ENCODE peak calls at places on chromosomes 5 and 9, in six cellular contexts. One of them, this sample, is unnamed.

GRCh38 chr5:125612356-125613149 is 810.7 kb upstream of the GRAMD2B start:
- DNase-seq in sigmoid colon: peak
- DNase-seq in stomach: no peak
- DNase-seq in breast epithelium: no peak
- DNase-seq in H1: no peak
- DNase-seq in spleen: no peak
- DNase-seq in this sample: no peak

GRCh38 chr9:132001550-132001949 is 78.1 kb downstream of the MED27 start:
- DNase-seq in sigmoid colon: no peak
- DNase-seq in stomach: no peak
- DNase-seq in breast epithelium: no peak
- DNase-seq in H1: no peak
- DNase-seq in spleen: no peak
- DNase-seq in this sample: no peak

GRCh38 chr5:138948391-138949222 is 73.5 kb upstream of the LRRTM2 start:
- DNase-seq in sigmoid colon: peak
- DNase-seq in stomach: no peak
- DNase-seq in breast epithelium: no peak
- DNase-seq in H1: no peak
- DNase-seq in spleen: no peak
- DNase-seq in this sample: no peak

GRCh38 chr5:133902521-133903118 is 65.8 kb downstream of the C5orf15 start:
- DNase-seq in sigmoid colon: no peak
- DNase-seq in stomach: no peak
- DNase-seq in breast epithelium: no peak
- DNase-seq in H1: no peak
- DNase-seq in spleen: no peak
- DNase-seq in this sample: no peak

GRCh38 chr5:143318833-143319232 is 84.7 kb downstream of the NR3C1 start:
- DNase-seq in sigmoid colon: no peak
- DNase-seq in stomach: no peak
- DNase-seq in breast epithelium: no peak
- DNase-seq in H1: no peak
- DNase-seq in spleen: no peak
- DNase-seq in this sample: no peak

GRCh38 chr9:113632776-113633590 is 169.5 kb downstream of the RGS3 start:
- DNase-seq in sigmoid colon: peak
- DNase-seq in stomach: no peak
- DNase-seq in breast epithelium: peak
- DNase-seq in H1: no peak
- DNase-seq in spleen: peak
- DNase-seq in this sample: no peak

GRCh38 chr9:101738566-101739183 is at the start of gene GRIN3A:
- DNase-seq in sigmoid colon: no peak
- DNase-seq in stomach: no peak
- DNase-seq in breast epithelium: no peak
- DNase-seq in H1: no peak
- DNase-seq in spleen: no peak
- DNase-seq in this sample: peak

GRCh38 chr5:179795049-179795862 is 1.5 kb downstream of the LTC4S start:
- DNase-seq in sigmoid colon: peak
- DNase-seq in stomach: peak
- DNase-seq in breast epithelium: no peak
- DNase-seq in H1: no peak
- DNase-seq in spleen: peak
- DNase-seq in this sample: no peak

GRCh38 chr5:152107225-152107624 is 182.6 kb upstream of the GLRA1 start:
- DNase-seq in sigmoid colon: no peak
- DNase-seq in stomach: no peak
- DNase-seq in breast epithelium: no peak
- DNase-seq in H1: no peak
- DNase-seq in spleen: no peak
- DNase-seq in this sample: no peak

GRCh38 chr5:170105643-170106611 is at the start of gene FOXI1:
- DNase-seq in sigmoid colon: no peak
- DNase-seq in stomach: no peak
- DNase-seq in breast epithelium: no peak
- DNase-seq in H1: no peak
- DNase-seq in spleen: no peak
- DNase-seq in this sample: no peak

GRCh38 chr5:159324097-159324760 is 6.1 kb downstream of the IL12B start:
- DNase-seq in sigmoid colon: no peak
- DNase-seq in stomach: no peak
- DNase-seq in breast epithelium: no peak
- DNase-seq in H1: no peak
- DNase-seq in spleen: no peak
- DNase-seq in this sample: no peak

GRCh38 chr9:18184034-18184800 is 289.7 kb upstream of the ADAMTSL1 start:
- DNase-seq in sigmoid colon: no peak
- DNase-seq in stomach: peak
- DNase-seq in breast epithelium: no peak
- DNase-seq in H1: no peak
- DNase-seq in spleen: no peak
- DNase-seq in this sample: no peak

GRCh38 chr5:28226407-28226806 is 1188.0 kb upstream of the CDH9 start:
- DNase-seq in sigmoid colon: no peak
- DNase-seq in stomach: no peak
- DNase-seq in breast epithelium: no peak
- DNase-seq in H1: no peak
- DNase-seq in spleen: no peak
- DNase-seq in this sample: no peak

GRCh38 chr9:130189840-130190239 is 17.6 kb downstream of the NCS1 start:
- DNase-seq in sigmoid colon: no peak
- DNase-seq in stomach: no peak
- DNase-seq in breast epithelium: no peak
- DNase-seq in H1: no peak
- DNase-seq in spleen: no peak
- DNase-seq in this sample: no peak

GRCh38 chr9:106864533-106865143 is 1.7 kb downstream of the ZNF462 start:
- DNase-seq in sigmoid colon: peak
- DNase-seq in stomach: no peak
- DNase-seq in breast epithelium: no peak
- DNase-seq in H1: no peak
- DNase-seq in spleen: no peak
- DNase-seq in this sample: no peak

GRCh38 chr5:82159014-82159413 is 119.1 kb downstream of the RPS23 start:
- DNase-seq in sigmoid colon: no peak
- DNase-seq in stomach: no peak
- DNase-seq in breast epithelium: no peak
- DNase-seq in H1: no peak
- DNase-seq in spleen: no peak
- DNase-seq in this sample: no peak

GRCh38 chr9:100087218-100087617 is 11.6 kb downstream of the ERP44 start:
- DNase-seq in sigmoid colon: no peak
- DNase-seq in stomach: no peak
- DNase-seq in breast epithelium: no peak
- DNase-seq in H1: no peak
- DNase-seq in spleen: no peak
- DNase-seq in this sample: no peak

GRCh38 chr9:19358691-19359090 is 21.3 kb downstream of the RPS6 start:
- DNase-seq in sigmoid colon: no peak
- DNase-seq in stomach: no peak
- DNase-seq in breast epithelium: no peak
- DNase-seq in H1: no peak
- DNase-seq in spleen: no peak
- DNase-seq in this sample: no peak

GRCh38 chr5:120072054-120072453 is 392.0 kb upstream of the PRR16 start:
- DNase-seq in sigmoid colon: no peak
- DNase-seq in stomach: no peak
- DNase-seq in breast epithelium: no peak
- DNase-seq in H1: no peak
- DNase-seq in spleen: no peak
- DNase-seq in this sample: no peak

GRCh38 chr5:87339986-87340385 is 72.3 kb downstream of the RASA1 start:
- DNase-seq in sigmoid colon: no peak
- DNase-seq in stomach: no peak
- DNase-seq in breast epithelium: no peak
- DNase-seq in H1: no peak
- DNase-seq in spleen: no peak
- DNase-seq in this sample: no peak

GRCh38 chr9:33489070-33489469 is 15.3 kb upstream of the NOL6 start:
- DNase-seq in sigmoid colon: no peak
- DNase-seq in stomach: no peak
- DNase-seq in breast epithelium: no peak
- DNase-seq in H1: no peak
- DNase-seq in spleen: no peak
- DNase-seq in this sample: no peak

GRCh38 chr5:36751881-36752280 is 124.7 kb upstream of the NIPBL start:
- DNase-seq in sigmoid colon: no peak
- DNase-seq in stomach: no peak
- DNase-seq in breast epithelium: no peak
- DNase-seq in H1: no peak
- DNase-seq in spleen: no peak
- DNase-seq in this sample: no peak

GRCh38 chr5:173655196-173655797 is 38.8 kb upstream of the BOD1 start:
- DNase-seq in sigmoid colon: no peak
- DNase-seq in stomach: no peak
- DNase-seq in breast epithelium: no peak
- DNase-seq in H1: no peak
- DNase-seq in spleen: no peak
- DNase-seq in this sample: no peak

GRCh38 chr5:91183743-91184142 is 199.4 kb downstream of the ARRDC3 start:
- DNase-seq in sigmoid colon: no peak
- DNase-seq in stomach: peak
- DNase-seq in breast epithelium: no peak
- DNase-seq in H1: peak
- DNase-seq in spleen: peak
- DNase-seq in this sample: peak

GRCh38 chr9:93600504-93600903 is 24.1 kb downstream of the PHF2 start:
- DNase-seq in sigmoid colon: no peak
- DNase-seq in stomach: no peak
- DNase-seq in breast epithelium: no peak
- DNase-seq in H1: no peak
- DNase-seq in spleen: peak
- DNase-seq in this sample: peak

GRCh38 chr5:143135832-143136551 is 267.5 kb downstream of the NR3C1 start:
- DNase-seq in sigmoid colon: no peak
- DNase-seq in stomach: peak
- DNase-seq in breast epithelium: no peak
- DNase-seq in H1: no peak
- DNase-seq in spleen: no peak
- DNase-seq in this sample: no peak

GRCh38 chr9:35553670-35554543 is 51.2 kb upstream of the TESK1 start:
- DNase-seq in sigmoid colon: peak
- DNase-seq in stomach: peak
- DNase-seq in breast epithelium: no peak
- DNase-seq in H1: no peak
- DNase-seq in spleen: no peak
- DNase-seq in this sample: peak

GRCh38 chr5:2399804-2400203 is 351.7 kb downstream of the IRX2 start:
- DNase-seq in sigmoid colon: no peak
- DNase-seq in stomach: no peak
- DNase-seq in breast epithelium: no peak
- DNase-seq in H1: no peak
- DNase-seq in spleen: peak
- DNase-seq in this sample: no peak

GRCh38 chr9:81497096-81497495 is 192.3 kb downstream of the TLE1 start:
- DNase-seq in sigmoid colon: no peak
- DNase-seq in stomach: no peak
- DNase-seq in breast epithelium: no peak
- DNase-seq in H1: no peak
- DNase-seq in spleen: no peak
- DNase-seq in this sample: no peak

GRCh38 chr9:91907387-91908292 is 42.4 kb downstream of the ROR2 start:
- DNase-seq in sigmoid colon: no peak
- DNase-seq in stomach: no peak
- DNase-seq in breast epithelium: no peak
- DNase-seq in H1: no peak
- DNase-seq in spleen: no peak
- DNase-seq in this sample: no peak

GRCh38 chr9:20872340-20872977 is 159.0 kb downstream of the HACD4 start:
- DNase-seq in sigmoid colon: no peak
- DNase-seq in stomach: no peak
- DNase-seq in breast epithelium: no peak
- DNase-seq in H1: no peak
- DNase-seq in spleen: no peak
- DNase-seq in this sample: no peak

GRCh38 chr9:109624143-109624542 is 126.0 kb upstream of the PTPN3 start:
- DNase-seq in sigmoid colon: no peak
- DNase-seq in stomach: no peak
- DNase-seq in breast epithelium: no peak
- DNase-seq in H1: no peak
- DNase-seq in spleen: no peak
- DNase-seq in this sample: no peak

GRCh38 chr5:150544606-150545219 is 36.8 kb downstream of the NDST1 start:
- DNase-seq in sigmoid colon: peak
- DNase-seq in stomach: peak
- DNase-seq in breast epithelium: peak
- DNase-seq in H1: peak
- DNase-seq in spleen: peak
- DNase-seq in this sample: peak

GRCh38 chr5:131457193-131457592 is 177.8 kb downstream of the RAPGEF6 start:
- DNase-seq in sigmoid colon: no peak
- DNase-seq in stomach: no peak
- DNase-seq in breast epithelium: no peak
- DNase-seq in H1: no peak
- DNase-seq in spleen: no peak
- DNase-seq in this sample: no peak

GRCh38 chr5:90504743-90505142 is 24.6 kb downstream of the LYSMD3 start:
- DNase-seq in sigmoid colon: no peak
- DNase-seq in stomach: no peak
- DNase-seq in breast epithelium: no peak
- DNase-seq in H1: no peak
- DNase-seq in spleen: no peak
- DNase-seq in this sample: no peak

GRCh38 chr9:121053544-121053943 is 3.5 kb upstream of the C5 start:
- DNase-seq in sigmoid colon: no peak
- DNase-seq in stomach: no peak
- DNase-seq in breast epithelium: no peak
- DNase-seq in H1: no peak
- DNase-seq in spleen: no peak
- DNase-seq in this sample: no peak
- TF ChIP-seq POLR2A in sigmoid colon: no peak
- TF ChIP-seq POLR2A in stomach: no peak
- TF ChIP-seq POLR2A in breast epithelium: no peak
- TF ChIP-seq POLR2A in H1: no peak
- TF ChIP-seq POLR2A in spleen: no peak
- TF ChIP-seq POLR2A in this sample: no peak

GRCh38 chr9:127545196-127546124 is 66.6 kb upstream of the STXBP1 start:
- DNase-seq in sigmoid colon: peak
- DNase-seq in stomach: peak
- DNase-seq in breast epithelium: peak
- DNase-seq in H1: no peak
- DNase-seq in spleen: no peak
- DNase-seq in this sample: peak
- TF ChIP-seq POLR2AphosphoS5 in sigmoid colon: peak
- TF ChIP-seq POLR2AphosphoS5 in stomach: peak
- TF ChIP-seq POLR2AphosphoS5 in breast epithelium: no peak
- TF ChIP-seq POLR2AphosphoS5 in H1: no peak
- TF ChIP-seq POLR2AphosphoS5 in spleen: peak
- TF ChIP-seq POLR2AphosphoS5 in this sample: peak

GRCh38 chr9:134759001-134759607 is 117.5 kb downstream of the COL5A1 start:
- DNase-seq in sigmoid colon: no peak
- DNase-seq in stomach: no peak
- DNase-seq in breast epithelium: no peak
- DNase-seq in H1: no peak
- DNase-seq in spleen: no peak
- DNase-seq in this sample: no peak
- H3K4me3 ChIP-seq in sigmoid colon: no peak
- H3K4me3 ChIP-seq in stomach: no peak
- H3K4me3 ChIP-seq in breast epithelium: no peak
- H3K4me3 ChIP-seq in H1: no peak
- H3K4me3 ChIP-seq in spleen: no peak
- H3K4me3 ChIP-seq in this sample: no peak

GRCh38 chr5:93305984-93306383 is 275.0 kb downstream of the NR2F1-AS1 start:
- DNase-seq in sigmoid colon: no peak
- DNase-seq in stomach: no peak
- DNase-seq in breast epithelium: no peak
- DNase-seq in H1: no peak
- DNase-seq in spleen: no peak
- DNase-seq in this sample: no peak
- TF ChIP-seq POLR2A in sigmoid colon: no peak
- TF ChIP-seq POLR2A in stomach: no peak
- TF ChIP-seq POLR2A in breast epithelium: no peak
- TF ChIP-seq POLR2A in H1: no peak
- TF ChIP-seq POLR2A in spleen: no peak
- TF ChIP-seq POLR2A in this sample: no peak

This sample was measured in transverse colon.